ENCODE peak calls at places on chromosome 11, in six cellular contexts. E is activated gamma-delta T cell treated with Interleukin-2 at 50 U/mL for 16 hours, U is neural crest cell, V is cardiac fibroblast, N is A549, X is HCT116. D is an unnamed sample.

GRCh38 chr11:36391062-36391461 is 95.0 kb downstream of the PRR5L start:
- DNase-seq in E (no peak), U (no peak), V (no peak), N (no peak), X (no peak), D (no peak)

GRCh38 chr11:117094776-117095175 is 3.5 kb downstream of the SIK3 start:
- DNase-seq in E (no peak), U (no peak), V (peak; percentile 58), N (no peak), X (no peak), D (no peak)

GRCh38 chr11:27699926-27700350 is 317 bp downstream of the BDNF start:
- DNase-seq in E (no peak), U (no peak), V (peak; percentile 20), N (no peak), X (no peak), D (no peak)

GRCh38 chr11:15843309-15843857 is 513.0 kb downstream of the SOX6 start:
- DNase-seq in E (no peak), U (peak; percentile 28), V (no peak), N (no peak), X (no peak), D (peak; percentile 75)

GRCh38 chr11:563066-563811 is 2.5 kb downstream of the RASSF7 start:
- DNase-seq in E (no peak), U (no peak), V (no peak), N (no peak), X (no peak), D (no peak)

GRCh38 chr11:35689081-35689996 is 26.8 kb downstream of the TRIM44 start:
- DNase-seq in E (no peak), U (no peak), V (no peak), N (no peak), X (no peak), D (no peak)

GRCh38 chr11:3737386-3737933 is 59.9 kb downstream of the NUP98 start:
- DNase-seq in E (no peak), U (no peak), V (no peak), N (no peak), X (no peak), D (no peak)

GRCh38 chr11:27100534-27100933 is 59.9 kb downstream of the BBOX1 start:
- DNase-seq in E (no peak), U (no peak), V (no peak), N (no peak), X (no peak), D (peak; percentile 70)

GRCh38 chr11:100329352-100329751 is 357.7 kb upstream of the ARHGAP42 start:
- DNase-seq in E (no peak), U (no peak), V (no peak), N (no peak), X (no peak), D (no peak)

GRCh38 chr11:21105196-21105917 is 436.0 kb downstream of the NELL1 start:
- DNase-seq in E (no peak), U (no peak), V (no peak), N (no peak), X (no peak), D (no peak)

GRCh38 chr11:118980191-118980881 is 8.8 kb downstream of the FOXR1 start:
- DNase-seq in E (no peak), U (no peak), V (peak; percentile 22), N (no peak), X (no peak), D (no peak)

GRCh38 chr11:1827931-1828330 is 6.9 kb upstream of the SYT8 start:
- DNase-seq in E (no peak), U (no peak), V (no peak), N (no peak), X (no peak), D (no peak)

GRCh38 chr11:84412862-84413261 is 1126.7 kb upstream of the CCDC90B start:
- DNase-seq in E (no peak), U (no peak), V (no peak), N (no peak), X (no peak), D (no peak)

GRCh38 chr11:118609380-118610219 is 2.2 kb downstream of the PHLDB1 start:
- DNase-seq in E (no peak), U (no peak), V (peak; percentile 49), N (no peak), X (no peak), D (no peak)

GRCh38 chr11:118148877-118149276 is 3.7 kb downstream of the SCN4B start:
- DNase-seq in E (no peak), U (no peak), V (no peak), N (no peak), X (no peak), D (no peak)

GRCh38 chr11:1553808-1554594 is 18.1 kb downstream of the DUSP8 start:
- DNase-seq in E (no peak), U (no peak), V (no peak), N (no peak), X (no peak), D (peak; percentile 35)

D was measured in NCI-H2029 treated with DMSO at 0.1 percent for 48 hours.